ENCODE peak calls at places on chromosomes 1 and 21, in four cellular contexts. J is H1, K is GM12878, G is HepG2. O is an unnamed sample. For H3K27me3, the result is how much of the 10 kb centered on the place peaks cover.

GRCh38 chr1:30164693-30165092 is 558.7 kb downstream of the MATN1 start:
- DNase-seq in G (no peak), K (no peak), J (no peak), O (no peak)

GRCh38 chr1:52209429-52209828 is 67.5 kb downstream of the ZFYVE9 start:
- DNase-seq in J (no peak), K (no peak), G (no peak), O (no peak)

GRCh38 chr1:7582439-7582972 is 188.6 kb upstream of the VAMP3 start:
- DNase-seq in G (no peak), K (no peak), J (no peak), O (no peak)

GRCh38 chr21:41425954-41426655 is at the start of gene MX1:
- DNase-seq in K (peak), G (peak), J (peak), O (no peak)

GRCh38 chr1:15027515-15027948 is 126.0 kb upstream of the TMEM51 start:
- DNase-seq in J (peak), G (peak), K (no peak), O (no peak)

GRCh38 chr1:47664356-47664755 is 226.5 kb downstream of the FOXD2 start:
- DNase-seq in J (no peak), G (no peak), K (no peak), O (no peak)

GRCh38 chr1:5423109-5423508 is 569.1 kb downstream of the NPHP4 start:
- DNase-seq in K (no peak), G (no peak), J (no peak), O (no peak)

GRCh38 chr21:37983336-37984095 is 67.3 kb upstream of the KCNJ6 start:
- DNase-seq in K (no peak), G (no peak), J (no peak), O (no peak)

GRCh38 chr1:187842406-187843165 is 1013.8 kb downstream of the PLA2G4A start:
- DNase-seq in J (no peak), K (no peak), G (no peak), O (peak)

GRCh38 chr1:153360190-153360589 is 2.5 kb downstream of the S100A9 start:
- DNase-seq in G (no peak), J (no peak), K (no peak), O (no peak)

GRCh38 chr1:93519196-93519825 is 71.4 kb downstream of the FNBP1L start:
- DNase-seq in J (no peak), G (no peak), K (no peak), O (no peak)

GRCh38 chr21:15415541-15416261 is 314.1 kb upstream of the USP25 start:
- DNase-seq in G (peak), K (no peak), J (no peak), O (no peak)

GRCh38 chr1:231869364-231869763 is 242.8 kb downstream of the DISC1 start:
- DNase-seq in J (no peak), G (no peak), K (no peak), O (no peak)

GRCh38 chr1:112866151-112866550 is 89.8 kb downstream of the SLC16A1 start:
- DNase-seq in J (no peak), K (no peak), G (no peak), O (no peak)

GRCh38 chr1:70807088-70807664 is 240.4 kb downstream of the PTGER3 start:
- DNase-seq in G (no peak), K (no peak), J (no peak), O (no peak)

GRCh38 chr1:43358121-43358745 is 548 bp upstream of the CDC20 start:
- DNase-seq in J (no peak), K (peak), G (no peak), O (peak)

GRCh38 chr1:21857142-21857839 is 45.2 kb downstream of the LDLRAD2 start:
- DNase-seq in J (no peak), K (no peak), G (no peak), O (no peak)

GRCh38 chr1:53089478-53090226 is 27.6 kb downstream of the PODN start:
- DNase-seq in K (no peak), J (no peak), G (peak), O (no peak)

GRCh38 chr1:115976900-115977480 is 677 bp downstream of the SLC22A15 start:
- DNase-seq in G (no peak), K (no peak), J (no peak), O (no peak)

GRCh38 chr1:41364444-41365319 is 3.4 kb downstream of the FOXO6 start:
- DNase-seq in G (no peak), J (no peak), K (no peak), O (no peak)

GRCh38 chr1:234427950-234428646 is 50.9 kb downstream of the TARBP1 start:
- DNase-seq in J (no peak), K (no peak), G (no peak), O (peak)

GRCh38 chr1:229272164-229273158 is 1.6 kb downstream of the RAB4A start:
- DNase-seq in J (no peak), G (no peak), K (no peak), O (no peak)

GRCh38 chr21:44931137-44931500 is 8.7 kb upstream of the SLX9 start:
- DNase-seq in J (no peak), K (no peak), G (no peak), O (no peak)

GRCh38 chr1:52747450-52747849 is 21.2 kb downstream of the ZYG11B start:
- DNase-seq in G (no peak), K (no peak), J (no peak), O (no peak)

GRCh38 chr21:35384375-35384774 is 335.3 kb upstream of the RUNX1 start:
- DNase-seq in K (no peak), J (no peak), G (no peak), O (no peak)

GRCh38 chr1:171841931-171842723 is 829 bp downstream of the DNM3 start:
- DNase-seq in K (no peak), G (no peak), J (peak), O (no peak)

GRCh38 chr1:29719253-29719652 is 482.9 kb downstream of the PTPRU start:
- DNase-seq in K (no peak), J (no peak), G (no peak), O (no peak)

DNA sequence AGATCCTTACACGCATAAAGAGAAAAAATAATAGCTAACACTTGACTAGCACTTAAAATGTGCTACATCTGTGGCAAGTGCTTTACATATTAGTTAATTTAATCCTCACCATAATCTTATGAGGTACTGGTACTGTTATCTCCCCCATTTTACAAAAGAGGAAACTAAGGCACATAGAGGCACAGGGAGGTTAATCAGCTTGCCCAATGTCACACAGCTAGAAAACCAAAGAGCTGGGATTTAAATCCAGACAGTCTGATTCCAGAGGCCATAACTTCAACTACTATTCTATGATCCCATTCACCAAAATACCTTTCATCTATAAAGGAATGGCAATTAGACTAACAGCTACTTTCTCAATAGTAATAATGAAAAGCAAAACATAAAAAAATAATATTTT is 11.7 kb downstream of the SPOCD1 start:
- DNase-seq in J (no peak), G (no peak), K (no peak), O (no peak)
- H3K27me3 ChIP-seq in J (under half), G (under half), K (under half), O (under half)

DNA sequence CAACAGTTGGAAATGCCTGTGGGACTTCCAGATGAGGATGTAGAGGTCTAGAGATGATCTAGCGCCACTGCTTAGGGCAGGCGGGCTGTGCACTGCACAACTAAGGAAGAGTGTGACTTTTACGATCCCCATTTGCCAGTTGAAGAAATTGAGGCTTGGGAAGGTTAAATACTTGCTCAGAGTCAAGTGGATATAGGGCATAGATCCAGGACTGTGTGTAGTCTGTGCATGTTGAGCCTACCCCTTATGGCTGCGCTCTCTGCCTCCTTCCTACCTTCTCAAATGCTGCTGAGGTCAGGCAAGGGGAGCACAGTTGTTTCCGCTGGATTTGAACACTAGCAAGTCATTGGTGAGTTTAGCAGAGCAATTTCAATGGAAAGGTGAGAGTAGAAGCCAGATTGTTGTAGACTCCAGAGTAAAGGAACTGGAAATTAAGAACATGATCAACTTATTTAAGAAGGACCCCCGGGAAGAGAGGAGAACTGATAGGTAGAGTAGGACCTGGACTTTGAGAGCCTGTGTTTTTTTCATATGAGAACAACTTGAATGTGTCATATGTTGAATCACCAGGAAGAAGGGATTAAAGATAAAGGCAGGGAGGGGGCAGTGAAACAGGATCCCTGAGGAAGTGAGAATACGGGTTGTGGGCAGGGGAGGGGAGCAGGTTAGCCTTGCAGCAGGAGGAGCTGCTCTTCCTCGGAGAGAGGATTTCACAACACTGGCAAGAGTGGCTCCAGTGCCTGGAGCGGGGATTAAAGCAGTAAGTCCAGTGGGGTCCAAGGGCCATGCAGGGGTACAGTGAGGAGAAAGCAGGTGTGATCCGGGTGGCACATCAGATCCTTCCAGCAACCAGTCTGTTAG is 2.7 kb downstream of the CAPN2 start:
- DNase-seq in G (no peak), J (no peak), K (no peak), O (no peak)
- TF ChIP-seq SUZ12 in G (no peak), J (peak), K (no peak), O (no peak)

GRCh38 chr21:43758132-43758619 is 17.9 kb downstream of the CSTB start:
- DNase-seq in J (no peak), G (no peak), K (no peak), O (no peak)
- H3K4me3 ChIP-seq in J (no peak), G (no peak), K (no peak), O (no peak)

GRCh38 chr1:25955553-25955952 is 42.3 kb downstream of the PAFAH2 start:
- DNase-seq in K (no peak), J (no peak), G (no peak), O (no peak)

GRCh38 chr1:25954371-25954938 is 43.4 kb downstream of the PAFAH2 start:
- DNase-seq in K (no peak), G (no peak), J (no peak), O (no peak)

GRCh38 chr1:25958475-25958874 is 39.4 kb downstream of the PAFAH2 start:
- DNase-seq in K (no peak), J (no peak), G (no peak), O (no peak)

DNA sequence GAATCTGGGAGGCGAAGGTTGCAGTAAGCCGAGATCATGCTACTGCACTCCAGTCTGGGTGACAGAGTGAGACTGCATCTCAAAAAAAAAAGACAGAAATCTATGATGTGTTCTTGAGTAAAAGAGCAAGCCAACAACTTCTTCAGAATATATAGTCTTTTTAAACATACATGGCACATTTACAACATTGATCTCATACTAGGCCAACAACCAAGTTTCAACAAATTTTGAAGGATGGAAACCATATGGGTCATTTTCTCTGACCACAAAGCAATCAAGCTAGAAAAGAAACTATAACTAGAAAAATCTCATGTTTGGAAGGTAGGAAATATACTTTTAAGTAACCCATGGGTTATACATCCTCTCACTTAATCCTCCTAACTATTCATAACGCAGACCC is 38.2 kb downstream of the PAFAH2 start:
- DNase-seq in G (no peak), K (no peak), J (no peak), O (no peak)
- H3K27me3 ChIP-seq in G (under half), K (under half), J (under half), O (under half)

GRCh38 chr1:243802736-243803135 is 47.3 kb downstream of the AKT3 start:
- DNase-seq in J (no peak), G (no peak), K (no peak), O (no peak)

GRCh38 chr1:243799908-243800307 is 50.1 kb downstream of the AKT3 start:
- DNase-seq in K (no peak), G (no peak), J (no peak), O (no peak)

GRCh38 chr1:243801378-243801777 is 48.7 kb downstream of the AKT3 start:
- DNase-seq in G (no peak), J (no peak), K (no peak), O (no peak)

GRCh38 chr1:243796016-243796415 is 54.0 kb downstream of the AKT3 start:
- DNase-seq in G (no peak), K (no peak), J (no peak), O (no peak)

GRCh38 chr1:243798726-243799125 is 51.3 kb downstream of the AKT3 start:
- DNase-seq in K (no peak), J (no peak), G (no peak), O (no peak)
- TF ChIP-seq SUZ12 in K (no peak), J (no peak), G (no peak), O (no peak)

DNA sequence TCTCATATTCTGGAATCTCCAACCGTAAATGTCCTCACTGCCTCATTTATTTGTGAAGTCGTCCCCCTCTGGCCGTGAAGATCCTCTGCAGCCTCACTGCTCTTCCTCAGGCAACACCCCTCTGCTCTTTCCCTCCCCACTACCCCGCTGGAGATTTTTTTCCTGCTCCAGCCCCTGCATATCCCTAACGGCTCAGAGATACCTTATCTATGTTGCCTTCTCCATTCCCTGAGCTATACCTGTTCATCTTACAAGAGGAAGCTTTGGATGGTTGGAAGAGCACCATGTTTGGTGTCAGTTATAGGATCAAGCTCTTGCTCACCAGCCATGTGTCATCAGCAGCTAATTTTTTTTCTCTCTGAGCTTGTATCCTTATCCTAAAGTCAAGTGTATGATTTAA is 26.4 kb downstream of the LRRC8B start:
- DNase-seq in J (no peak), G (no peak), K (no peak), O (no peak)
- H3K4me3 ChIP-seq in J (no peak), G (no peak), K (no peak), O (no peak)

GRCh38 chr1:165143437-165144065 is 213.0 kb downstream of the LMX1A start:
- DNase-seq in K (no peak), G (peak), J (peak), O (no peak)
- H3K27me3 ChIP-seq in K (under half), G (under half), J (under half), O (under half)